ENCODE peak calls at places on chromosome 14, in four cellular contexts. One of them, this sample, is unnamed.

GRCh38 chr14:52253503-52253902 is 14.0 kb upstream of the PTGDR start:
- DNase-seq in lung: no peak
- DNase-seq in psoas muscle: no peak
- DNase-seq in iPS DF 6.9: no peak
- DNase-seq in this sample: no peak

GRCh38 chr14:95319312-95320075 is at the start of gene CLMN:
- DNase-seq in lung: no peak
- DNase-seq in psoas muscle: peak; percentile 66
- DNase-seq in iPS DF 6.9: no peak
- DNase-seq in this sample: no peak

GRCh38 chr14:69845050-69845581 is 34.1 kb upstream of the SMOC1 start:
- DNase-seq in psoas muscle: no peak
- DNase-seq in iPS DF 6.9: no peak
- DNase-seq in lung: no peak
- DNase-seq in this sample: peak; percentile 19

GRCh38 chr14:104554088-104554607 is 25.4 kb upstream of the C14orf180 start:
- DNase-seq in iPS DF 6.9: no peak
- DNase-seq in psoas muscle: no peak
- DNase-seq in lung: no peak
- DNase-seq in this sample: no peak

GRCh38 chr14:89237923-89238529 is 179.0 kb downstream of the FOXN3 start:
- DNase-seq in iPS DF 6.9: no peak
- DNase-seq in lung: no peak
- DNase-seq in psoas muscle: no peak
- DNase-seq in this sample: no peak

GRCh38 chr14:38838049-38838978 is 264.7 kb downstream of the SEC23A start:
- DNase-seq in lung: no peak
- DNase-seq in iPS DF 6.9: no peak
- DNase-seq in psoas muscle: no peak
- DNase-seq in this sample: no peak

GRCh38 chr14:69996197-69996596 is 117.0 kb downstream of the SMOC1 start:
- DNase-seq in lung: no peak
- DNase-seq in iPS DF 6.9: no peak
- DNase-seq in psoas muscle: no peak
- DNase-seq in this sample: no peak

GRCh38 chr14:31122098-31122611 is 85.4 kb downstream of the HECTD1 start:
- DNase-seq in iPS DF 6.9: no peak
- DNase-seq in lung: no peak
- DNase-seq in psoas muscle: no peak
- DNase-seq in this sample: no peak

GRCh38 chr14:64649383-64649998 is 54.7 kb upstream of the PLEKHG3 start:
- DNase-seq in iPS DF 6.9: no peak
- DNase-seq in lung: no peak
- DNase-seq in psoas muscle: peak; percentile 83
- DNase-seq in this sample: no peak

This sample was measured in osteocyte.